ENCODE peak calls at places on chromosomes 16 and 17, in four cellular contexts. H is uterus, B is dorsolateral prefrontal cortex, C is astrocyte of the cerebellum. P is an unnamed sample.

GRCh38 chr17:76447931-76448652 is 4.9 kb downstream of the UBE2O start:
- DNase-seq in B (no peak), H (no peak), C (no peak), P (no peak)

GRCh38 chr16:73319747-73320146 is 271.8 kb upstream of the ZFHX3 start:
- DNase-seq in B (no peak), C (no peak), H (no peak), P (no peak)

GRCh38 chr17:39002991-39003715 is 36.0 kb upstream of the FBXO47 start:
- DNase-seq in C (no peak), H (peak; percentile 86), B (peak; percentile 66), P (no peak)

GRCh38 chr17:32126746-32127145 is 15.6 kb upstream of the RHOT1 start:
- DNase-seq in B (no peak), C (no peak), H (no peak), P (no peak)

GRCh38 chr17:18039535-18040286 is 503 bp downstream of the GID4 start:
- DNase-seq in C (no peak), H (no peak), B (no peak), P (no peak)

GRCh38 chr17:32519769-32520701 is 33.2 kb downstream of the CDK5R1 start:
- DNase-seq in B (no peak), H (no peak), C (no peak), P (no peak)

GRCh38 chr16:22192261-22193133 is 13.6 kb upstream of the EEF2K start:
- DNase-seq in H (peak; percentile 81), B (peak; percentile 72), C (peak; percentile 90), P (peak; percentile 86)

GRCh38 chr17:81566461-81567126 is 14.4 kb upstream of the FAAP100 start:
- DNase-seq in H (peak; percentile 80), C (peak; percentile 96), B (peak; percentile 54), P (no peak)

GRCh38 chr17:72136692-72137550 is 16.1 kb downstream of the SOX9 start:
- DNase-seq in B (no peak), H (no peak), C (no peak), P (no peak)

GRCh38 chr16:84739349-84740124 is 39.7 kb downstream of the USP10 start:
- DNase-seq in B (no peak), C (peak; percentile 56), H (no peak), P (no peak)

GRCh38 chr16:66521951-66522771 is 27.8 kb downstream of the TK2 start:
- DNase-seq in H (no peak), B (peak; percentile 10), C (peak; percentile 94), P (peak; percentile 90)

GRCh38 chr16:85354623-85355514 is 242.6 kb upstream of the CIBAR2 start:
- DNase-seq in C (peak; percentile 60), H (no peak), B (no peak), P (no peak)

GRCh38 chr17:17439971-17440843 is 36.6 kb upstream of the MED9 start:
- DNase-seq in B (peak; percentile 51), C (peak; percentile 11), H (no peak), P (peak; percentile 31)

GRCh38 chr16:11052080-11052808 is 107.9 kb downstream of the CLEC16A start:
- DNase-seq in C (no peak), H (no peak), B (no peak), P (peak; percentile 68)

GRCh38 chr16:85555549-85556455 is 57.3 kb upstream of the GSE1 start:
- DNase-seq in B (no peak), H (peak; percentile 55), C (no peak), P (no peak)

GRCh38 chr17:78641666-78642065 is 64.5 kb upstream of the DNAH17 start:
- DNase-seq in H (no peak), C (no peak), B (no peak), P (no peak)

GRCh38 chr17:57543230-57543629 is 201.9 kb downstream of the CCDC182 start:
- DNase-seq in H (no peak), B (no peak), C (no peak), P (no peak)

GRCh38 chr17:37488009-37488604 is 1.6 kb upstream of the DUSP14 start:
- DNase-seq in H (no peak), B (no peak), C (peak; percentile 87), P (no peak)

GRCh38 chr16:20504418-20504817 is 53.1 kb downstream of the ACSM2A start:
- DNase-seq in B (no peak), H (no peak), C (no peak), P (no peak)

GRCh38 chr17:43669971-43670644 is 8.4 kb upstream of the MEOX1 start:
- DNase-seq in H (no peak), C (peak; percentile 46), B (no peak), P (no peak)

GRCh38 chr16:27310576-27311448 is 3.0 kb upstream of the IL4R start:
- DNase-seq in C (no peak), B (no peak), H (no peak), P (no peak)

GRCh38 chr17:66431910-66432309 is 129.5 kb downstream of the PRKCA start:
- DNase-seq in C (peak; percentile 74), H (peak; percentile 50), B (no peak), P (no peak)

GRCh38 chr16:22847690-22848089 is 33.7 kb downstream of the HS3ST2 start:
- DNase-seq in H (no peak), B (no peak), C (no peak), P (no peak)

GRCh38 chr16:4414187-4414909 is 2.0 kb downstream of the CORO7 start:
- DNase-seq in C (no peak), H (no peak), B (no peak), P (peak; percentile 98)

GRCh38 chr16:15857779-15858560 is 1.1 kb upstream of the MYH11 start:
- DNase-seq in B (no peak), H (peak; percentile 74), C (no peak), P (no peak)

GRCh38 chr16:81261049-81261648 is 22.7 kb downstream of the BCO1 start:
- DNase-seq in B (no peak), H (no peak), C (no peak), P (no peak)

GRCh38 chr17:68509151-68510057 is 2.8 kb upstream of the PRKAR1A start:
- DNase-seq in C (no peak), H (no peak), B (no peak), P (no peak)

GRCh38 chr16:31064882-31065461 is 9.1 kb downstream of the ZNF668 start:
- DNase-seq in H (peak; percentile 69), B (no peak), C (peak; percentile 84), P (no peak)

GRCh38 chr17:1509255-1509943 is 7.0 kb downstream of the INPP5K start:
- DNase-seq in B (no peak), C (no peak), H (no peak), P (no peak)

GRCh38 chr17:19336938-19337711 is 25.4 kb downstream of the B9D1 start:
- DNase-seq in B (peak; percentile 76), H (no peak), C (no peak), P (no peak)

GRCh38 chr17:19338031-19338990 is 24.2 kb downstream of the B9D1 start:
- DNase-seq in B (peak; percentile 47), H (no peak), C (no peak), P (peak; percentile 25)

GRCh38 chr17:19339341-19339815 is 23.1 kb downstream of the B9D1 start:
- DNase-seq in B (no peak), H (peak; percentile 9), C (no peak), P (no peak)

GRCh38 chr17:19335951-19336631 is 26.4 kb downstream of the B9D1 start:
- DNase-seq in C (no peak), H (no peak), B (peak; percentile 9), P (no peak)

GRCh38 chr17:19337712-19338023 is 24.9 kb downstream of the B9D1 start:
- DNase-seq in H (no peak), B (no peak), C (no peak), P (no peak)
- H3K4me3 ChIP-seq in H (no peak overlapping the region), B (no peak overlapping the region), C (no peak overlapping the region), P (no peak overlapping the region)

GRCh38 chr17:7177210-7177953 is 1.8 kb downstream of the ASGR1 start:
- DNase-seq in B (peak; percentile 79), C (peak; percentile 37), H (peak; percentile 66), P (no peak)

GRCh38 chr17:7176107-7176851 is 2.9 kb downstream of the ASGR1 start:
- DNase-seq in C (no peak), H (no peak), B (no peak), P (no peak)

GRCh38 chr17:7177954-7178477 is 1.2 kb downstream of the ASGR1 start:
- DNase-seq in B (peak; percentile 16), C (no peak), H (no peak), P (no peak)

GRCh38 chr17:7175363-7175733 is 3.8 kb downstream of the ASGR1 start:
- DNase-seq in B (no peak), H (no peak), C (no peak), P (no peak)

GRCh38 chr17:7176870-7177209 is 2.3 kb downstream of the ASGR1 start:
- DNase-seq in H (no peak), B (no peak), C (no peak), P (no peak)
- H3K4me3 ChIP-seq in H (no peak overlapping the region), B (peak overlapping the region; percentile 42), C (peak overlapping the region; percentile 50), P (no peak overlapping the region)

DNA sequence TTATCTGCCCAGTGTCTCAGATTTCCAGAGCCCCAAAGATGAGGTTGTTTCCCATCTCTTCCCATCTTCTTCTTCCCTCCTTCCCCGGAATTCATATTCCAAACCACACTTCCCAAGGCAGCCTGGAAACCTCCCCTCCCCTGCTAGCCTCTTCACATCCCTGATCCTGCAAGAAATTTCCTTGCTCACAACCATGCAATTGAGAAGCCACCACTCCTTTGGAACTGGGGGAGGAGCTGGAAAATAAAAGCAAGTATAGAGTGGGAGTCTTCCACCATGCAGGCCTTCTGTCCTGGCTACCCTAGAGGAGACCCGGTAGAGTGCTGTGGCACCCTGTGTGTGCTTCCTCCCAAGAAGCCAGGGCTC is 15.5 kb upstream of the HOXB2 start:
- DNase-seq in B (no peak), C (no peak), H (no peak), P (no peak)
- H3K4me3 ChIP-seq in B (no peak overlapping the region), C (peak overlapping the region; percentile 82), H (no peak overlapping the region), P (no peak overlapping the region)

GRCh38 chr17:40134184-40134583 is 6.2 kb upstream of the CASC3 start:
- DNase-seq in B (no peak), C (no peak), H (no peak), P (no peak)
- H3K4me3 ChIP-seq in B (no peak overlapping the region), C (no peak overlapping the region), H (no peak overlapping the region), P (no peak overlapping the region)

GRCh38 chr17:45965741-45966140 is 33.3 kb upstream of the STH start:
- DNase-seq in B (no peak), C (no peak), H (no peak), P (no peak)

GRCh38 chr17:45963889-45964288 is 35.2 kb upstream of the STH start:
- DNase-seq in C (no peak), H (no peak), B (no peak), P (no peak)

GRCh38 chr17:45962221-45962972 is 36.7 kb upstream of the STH start:
- DNase-seq in C (no peak), H (no peak), B (no peak), P (no peak)

GRCh38 chr17:45963258-45963657 is 35.8 kb upstream of the STH start:
- DNase-seq in C (no peak), B (no peak), H (no peak), P (no peak)

GRCh38 chr17:45964634-45965033 is 34.4 kb upstream of the STH start:
- DNase-seq in B (no peak), C (no peak), H (no peak), P (no peak)
- H3K4me3 ChIP-seq in B (no peak overlapping the region), C (no peak overlapping the region), H (no peak overlapping the region), P (no peak overlapping the region)

P was measured in GM12864.